ENCODE peak calls at places on chromosomes 7 and 10, in eight cellular contexts. C, U, R, V, Y, I, X and F are unnamed samples.

GRCh38 chr7:6536262-6536770 is 14.9 kb downstream of the GRID2IP start:
- DNase-seq in C (peak), U (no peak), R (no peak), V (peak), Y (no peak), I (no peak), X (no peak), F (no peak)

GRCh38 chr10:93413252-93413689 is 68.9 kb downstream of the MYOF start:
- DNase-seq in C (no peak), U (no peak), R (no peak), V (no peak), Y (no peak), I (no peak), X (no peak), F (no peak)

GRCh38 chr10:24241536-24241935 is 32.6 kb downstream of the KIAA1217 start:
- DNase-seq in C (no peak), U (no peak), R (no peak), V (no peak), Y (no peak), I (no peak), X (no peak), F (no peak)

GRCh38 chr10:55283041-55283440 is 482.0 kb upstream of the PCDH15 start:
- DNase-seq in C (no peak), U (no peak), R (no peak), V (no peak), Y (no peak), I (no peak), X (no peak), F (no peak)

GRCh38 chr7:30082686-30083085 is 52.1 kb upstream of the MTURN start:
- DNase-seq in C (no peak), U (no peak), R (no peak), V (no peak), Y (no peak), I (no peak), X (no peak), F (no peak)

GRCh38 chr7:27948856-27949255 is 208.9 kb downstream of the TAX1BP1 start:
- DNase-seq in C (no peak), U (no peak), R (no peak), V (no peak), Y (no peak), I (no peak), X (no peak), F (no peak)

GRCh38 chr10:20814116-20814515 is 83.0 kb downstream of the NEBL start:
- DNase-seq in C (no peak), U (no peak), R (no peak), V (no peak), Y (no peak), I (no peak), X (no peak), F (no peak)

GRCh38 chr10:20276127-20276979 is 460.1 kb downstream of the PLXDC2 start:
- DNase-seq in C (no peak), U (no peak), R (no peak), V (no peak), Y (no peak), I (no peak), X (no peak), F (no peak)

GRCh38 chr10:71974489-71975011 is 10.4 kb downstream of the CHST3 start:
- DNase-seq in C (no peak), U (no peak), R (peak), V (no peak), Y (peak), I (no peak), X (peak), F (no peak)

GRCh38 chr7:143240323-143241168 is 18.7 kb downstream of the TAS2R40 start:
- DNase-seq in C (peak), U (peak), R (peak), V (peak), Y (peak), I (peak), X (no peak), F (peak)

DNA sequence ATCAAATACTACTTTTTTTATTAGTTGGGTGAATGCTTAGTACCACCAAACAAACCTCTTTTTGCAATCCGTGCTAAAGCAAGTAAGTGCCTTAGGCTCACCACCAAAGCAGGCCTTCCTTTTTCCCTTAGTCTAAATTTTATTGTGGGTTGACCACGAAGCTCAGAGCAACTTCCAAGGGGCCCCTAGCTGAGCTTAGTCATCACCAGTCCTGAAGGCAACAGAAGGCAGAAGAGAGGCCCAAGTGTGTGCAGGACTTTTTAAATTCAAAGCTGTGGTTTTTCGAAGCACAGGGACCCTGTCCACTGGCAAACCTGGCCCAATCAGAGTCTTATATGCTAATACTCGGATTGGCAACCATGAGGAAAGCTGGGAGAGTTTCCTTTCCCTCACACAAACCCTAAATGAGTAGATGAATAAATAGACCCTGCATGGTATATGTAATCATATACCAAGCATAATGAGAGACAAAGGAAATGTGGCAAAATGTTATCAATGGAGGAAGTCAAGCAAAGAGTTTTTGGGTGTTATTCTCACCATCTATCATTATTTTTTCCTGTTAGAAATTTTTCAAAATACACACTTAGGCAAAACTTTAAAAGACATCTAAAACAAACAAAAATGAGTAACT is 453.2 kb upstream of the GALNT17 start:
- DNase-seq in C (no peak), U (no peak), R (peak), V (no peak), Y (no peak), I (no peak), X (no peak), F (peak)
- H3K4me3 ChIP-seq in C (no peak), U (no peak), R (no peak), V (no peak), Y (no peak), I (no peak), X (no peak), F (no peak)

DNA sequence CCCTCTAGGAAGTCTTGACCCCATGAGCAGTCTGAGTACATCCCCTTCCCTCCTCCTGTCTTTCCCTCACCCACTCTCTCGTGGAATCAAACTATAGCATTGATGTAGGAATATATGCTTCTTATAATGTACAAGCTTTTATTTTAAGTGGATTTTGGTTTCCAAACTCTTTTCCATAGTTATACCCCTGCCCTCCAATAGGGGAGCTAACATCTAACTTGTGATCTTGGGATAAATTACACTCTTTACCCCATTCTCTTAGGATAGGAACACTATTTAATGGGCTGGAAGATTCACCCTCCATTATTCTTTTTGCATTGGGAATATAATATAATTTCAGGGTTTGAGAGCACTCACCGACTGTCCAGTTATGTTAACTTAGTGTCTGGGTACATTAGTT is 465.9 kb downstream of the GATA3 start:
- DNase-seq in C (no peak), U (no peak), R (no peak), V (no peak), Y (no peak), I (no peak), X (no peak), F (no peak)
- TF ChIP-seq CTCF in C (peak), U (no peak), R (no peak), V (no peak), Y (no peak), I (no peak), X (no peak), F (no peak)

DNA sequence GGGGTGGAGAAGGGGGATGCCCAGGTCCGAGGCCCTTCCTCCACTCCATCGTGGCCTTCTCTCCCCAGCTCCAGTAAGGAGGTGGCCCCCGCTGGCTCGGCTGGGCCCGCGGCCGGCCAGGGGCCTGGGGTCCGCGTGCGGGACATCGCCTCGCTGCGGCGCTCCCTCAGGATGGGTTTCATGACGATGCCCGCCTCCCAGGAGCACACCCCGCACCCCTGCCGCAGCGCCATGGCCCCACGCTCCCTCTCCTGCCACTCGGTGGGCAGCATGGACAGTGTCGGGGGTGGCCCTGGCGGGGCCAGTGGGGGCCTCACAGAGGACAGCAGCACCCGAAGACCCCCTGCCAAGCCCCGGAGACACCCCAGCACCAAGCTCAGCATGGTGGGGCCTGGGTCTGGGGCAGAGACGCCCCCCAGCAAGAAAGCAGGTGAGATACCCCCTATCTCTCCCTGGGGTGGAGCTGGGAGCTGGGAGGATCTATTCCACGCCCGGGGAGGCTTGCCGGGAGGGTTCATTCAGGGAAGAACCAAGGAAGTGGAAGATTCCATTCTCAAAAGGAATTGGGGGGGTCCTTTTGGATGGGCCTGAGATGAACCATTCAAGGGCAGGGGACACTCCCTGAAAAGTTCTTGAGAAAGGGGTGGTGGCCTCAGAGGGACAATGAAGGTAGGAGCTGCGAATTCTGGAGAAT is 3.2 kb downstream of the NYAP1 start:
- DNase-seq in C (peak), U (no peak), R (peak), V (no peak), Y (no peak), I (no peak), X (no peak), F (no peak)
- H3K4me3 ChIP-seq in C (no peak), U (no peak), R (no peak), V (no peak), Y (no peak), I (no peak), X (no peak), F (no peak)

GRCh38 chr7:22120391-22121053 is 174.8 kb upstream of the CDCA7L start:
- DNase-seq in C (no peak), U (no peak), R (no peak), V (no peak), Y (peak), I (no peak), X (no peak), F (no peak)
- TF ChIP-seq CTCF in C (no peak), U (no peak), R (no peak), V (no peak), Y (no peak), I (no peak), X (no peak), F (no peak)

GRCh38 chr10:116850058-116850611 is 836 bp downstream of the ENO4 start:
- DNase-seq in C (no peak), U (no peak), R (no peak), V (no peak), Y (no peak), I (no peak), X (no peak), F (no peak)
- H3K4me3 ChIP-seq in C (peak), U (peak), R (peak), V (peak), Y (peak), I (peak), X (peak), F (peak)

GRCh38 chr7:48667434-48667833 is 256.9 kb upstream of the CDC14C start:
- DNase-seq in C (no peak), U (no peak), R (no peak), V (no peak), Y (no peak), I (no peak), X (no peak), F (no peak)

GRCh38 chr7:48671656-48672055 is 252.7 kb upstream of the CDC14C start:
- DNase-seq in C (no peak), U (no peak), R (no peak), V (no peak), Y (no peak), I (no peak), X (no peak), F (no peak)
- TF ChIP-seq CTCF in C (no peak), U (no peak), R (no peak), V (no peak), Y (no peak), I (no peak), X (no peak), F (no peak)